ENCODE peak calls at places on chromosomes 11 and 22, in six cellular contexts. One of them, this sample, is unnamed.

GRCh38 chr22:30336752-30337460 is 10.2 kb upstream of the TBC1D10A start:
- DNase-seq in trophoblast cell: peak
- DNase-seq in H1: no peak
- DNase-seq in H9: no peak
- DNase-seq in IMR-90: no peak
- DNase-seq in mesenchymal stem cell: no peak
- DNase-seq in this sample: no peak

GRCh38 chr11:134173296-134173695 is 50.5 kb downstream of the NCAPD3 start:
- DNase-seq in H9: no peak
- DNase-seq in H1: no peak
- DNase-seq in trophoblast cell: no peak
- DNase-seq in IMR-90: no peak
- DNase-seq in mesenchymal stem cell: no peak
- DNase-seq in this sample: no peak

GRCh38 chr22:17120281-17120680 is 879 bp downstream of the TMEM121B start:
- DNase-seq in mesenchymal stem cell: peak
- DNase-seq in IMR-90: peak
- DNase-seq in H9: peak
- DNase-seq in H1: peak
- DNase-seq in trophoblast cell: peak
- DNase-seq in this sample: peak

GRCh38 chr11:122099345-122100045 is 16.5 kb downstream of the BLID start:
- DNase-seq in trophoblast cell: no peak
- DNase-seq in H9: no peak
- DNase-seq in IMR-90: peak
- DNase-seq in H1: no peak
- DNase-seq in mesenchymal stem cell: peak
- DNase-seq in this sample: no peak

GRCh38 chr11:31968774-31969433 is 122.0 kb upstream of the RCN1 start:
- DNase-seq in IMR-90: peak
- DNase-seq in mesenchymal stem cell: no peak
- DNase-seq in H1: no peak
- DNase-seq in trophoblast cell: no peak
- DNase-seq in H9: no peak
- DNase-seq in this sample: no peak

GRCh38 chr22:50587407-50587806 is 4.8 kb upstream of the CHKB start:
- DNase-seq in IMR-90: no peak
- DNase-seq in H9: no peak
- DNase-seq in mesenchymal stem cell: no peak
- DNase-seq in trophoblast cell: peak
- DNase-seq in H1: no peak
- DNase-seq in this sample: no peak

GRCh38 chr22:36486619-36487384 is 5.4 kb upstream of the TXN2 start:
- DNase-seq in H1: peak
- DNase-seq in trophoblast cell: peak
- DNase-seq in IMR-90: peak
- DNase-seq in H9: peak
- DNase-seq in mesenchymal stem cell: peak
- DNase-seq in this sample: no peak

GRCh38 chr22:43745783-43746356 is 66.2 kb downstream of the EFCAB6 start:
- DNase-seq in mesenchymal stem cell: no peak
- DNase-seq in IMR-90: no peak
- DNase-seq in H9: no peak
- DNase-seq in trophoblast cell: no peak
- DNase-seq in H1: no peak
- DNase-seq in this sample: no peak

GRCh38 chr22:38802671-38803121 is 8.8 kb upstream of the DNAL4 start:
- DNase-seq in trophoblast cell: peak
- DNase-seq in H9: peak
- DNase-seq in IMR-90: peak
- DNase-seq in H1: peak
- DNase-seq in mesenchymal stem cell: peak
- DNase-seq in this sample: no peak

GRCh38 chr11:95301497-95301896 is 70.5 kb upstream of the SESN3 start:
- DNase-seq in H1: no peak
- DNase-seq in trophoblast cell: no peak
- DNase-seq in mesenchymal stem cell: no peak
- DNase-seq in IMR-90: no peak
- DNase-seq in H9: no peak
- DNase-seq in this sample: no peak

GRCh38 chr11:124662111-124662510 is 11.4 kb downstream of the SIAE start:
- DNase-seq in H1: no peak
- DNase-seq in trophoblast cell: no peak
- DNase-seq in IMR-90: no peak
- DNase-seq in H9: no peak
- DNase-seq in mesenchymal stem cell: no peak
- DNase-seq in this sample: no peak

GRCh38 chr11:116503216-116504160 is 269.3 kb downstream of the BUD13 start:
- DNase-seq in H1: peak
- DNase-seq in H9: no peak
- DNase-seq in IMR-90: no peak
- DNase-seq in trophoblast cell: no peak
- DNase-seq in mesenchymal stem cell: no peak
- DNase-seq in this sample: no peak

GRCh38 chr11:127117231-127117671 is 116.7 kb upstream of the KIRREL3 start:
- DNase-seq in mesenchymal stem cell: no peak
- DNase-seq in trophoblast cell: peak
- DNase-seq in IMR-90: no peak
- DNase-seq in H1: no peak
- DNase-seq in H9: no peak
- DNase-seq in this sample: no peak

GRCh38 chr22:39482768-39483167 is 19.3 kb upstream of the MIEF1 start:
- DNase-seq in H9: no peak
- DNase-seq in IMR-90: peak
- DNase-seq in trophoblast cell: no peak
- DNase-seq in mesenchymal stem cell: peak
- DNase-seq in H1: no peak
- DNase-seq in this sample: no peak

GRCh38 chr22:20079745-20080444 is at the start of gene DGCR8:
- DNase-seq in mesenchymal stem cell: peak
- DNase-seq in H9: peak
- DNase-seq in IMR-90: peak
- DNase-seq in trophoblast cell: peak
- DNase-seq in H1: peak
- DNase-seq in this sample: peak

GRCh38 chr11:45921561-45922424 is 663 bp upstream of the LARGE2 start:
- DNase-seq in IMR-90: no peak
- DNase-seq in H9: peak
- DNase-seq in trophoblast cell: peak
- DNase-seq in mesenchymal stem cell: no peak
- DNase-seq in H1: peak
- DNase-seq in this sample: peak

GRCh38 chr22:23055448-23056179 is 14.7 kb upstream of the GNAZ start:
- DNase-seq in H9: peak
- DNase-seq in mesenchymal stem cell: no peak
- DNase-seq in H1: peak
- DNase-seq in IMR-90: no peak
- DNase-seq in trophoblast cell: no peak
- DNase-seq in this sample: no peak

GRCh38 chr11:99170606-99171005 is 149.9 kb downstream of the CNTN5 start:
- DNase-seq in H1: no peak
- DNase-seq in H9: no peak
- DNase-seq in IMR-90: no peak
- DNase-seq in trophoblast cell: no peak
- DNase-seq in mesenchymal stem cell: no peak
- DNase-seq in this sample: no peak

DNA sequence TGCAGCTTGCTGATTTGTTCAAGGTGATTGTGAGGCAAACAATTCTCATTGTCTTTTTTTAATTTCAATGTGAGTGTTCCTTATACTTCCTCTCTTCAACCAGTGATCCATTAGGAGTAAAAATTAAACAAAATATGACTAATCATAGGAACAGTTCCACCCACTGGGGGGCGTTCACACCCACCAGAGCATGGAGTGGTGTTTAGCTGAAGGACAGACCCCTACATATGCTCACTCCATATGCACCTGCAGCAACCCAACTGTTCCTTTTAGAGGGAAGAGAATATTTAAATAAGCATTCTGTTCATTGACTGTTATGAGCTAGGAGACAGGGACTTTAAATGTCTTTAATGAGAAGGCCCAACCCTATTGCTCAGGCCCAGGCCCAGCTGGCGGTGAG is 78.7 kb upstream of the DRD2 start:
- DNase-seq in mesenchymal stem cell: no peak
- DNase-seq in H9: no peak
- DNase-seq in H1: no peak
- DNase-seq in trophoblast cell: no peak
- DNase-seq in IMR-90: no peak
- DNase-seq in this sample: no peak
- H3K14ac ChIP-seq in mesenchymal stem cell: no peak
- H3K14ac ChIP-seq in H9: no peak
- H3K14ac ChIP-seq in H1: no peak
- H3K14ac ChIP-seq in trophoblast cell: no peak
- H3K14ac ChIP-seq in IMR-90: peak
- H3K14ac ChIP-seq in this sample: no peak

GRCh38 chr22:46905415-46905814 is 143.0 kb downstream of the TBC1D22A start:
- DNase-seq in mesenchymal stem cell: no peak
- DNase-seq in IMR-90: no peak
- DNase-seq in H9: no peak
- DNase-seq in H1: peak
- DNase-seq in trophoblast cell: no peak
- DNase-seq in this sample: no peak

GRCh38 chr22:46900549-46900948 is 138.1 kb downstream of the TBC1D22A start:
- DNase-seq in H1: no peak
- DNase-seq in H9: no peak
- DNase-seq in trophoblast cell: no peak
- DNase-seq in IMR-90: no peak
- DNase-seq in mesenchymal stem cell: no peak
- DNase-seq in this sample: no peak

GRCh38 chr22:46902998-46903916 is 140.8 kb downstream of the TBC1D22A start:
- DNase-seq in mesenchymal stem cell: no peak
- DNase-seq in H9: peak
- DNase-seq in H1: peak
- DNase-seq in trophoblast cell: no peak
- DNase-seq in IMR-90: no peak
- DNase-seq in this sample: no peak

GRCh38 chr22:46905834-46906233 is 143.4 kb downstream of the TBC1D22A start:
- DNase-seq in trophoblast cell: no peak
- DNase-seq in IMR-90: no peak
- DNase-seq in H9: no peak
- DNase-seq in mesenchymal stem cell: no peak
- DNase-seq in H1: no peak
- DNase-seq in this sample: no peak

DNA sequence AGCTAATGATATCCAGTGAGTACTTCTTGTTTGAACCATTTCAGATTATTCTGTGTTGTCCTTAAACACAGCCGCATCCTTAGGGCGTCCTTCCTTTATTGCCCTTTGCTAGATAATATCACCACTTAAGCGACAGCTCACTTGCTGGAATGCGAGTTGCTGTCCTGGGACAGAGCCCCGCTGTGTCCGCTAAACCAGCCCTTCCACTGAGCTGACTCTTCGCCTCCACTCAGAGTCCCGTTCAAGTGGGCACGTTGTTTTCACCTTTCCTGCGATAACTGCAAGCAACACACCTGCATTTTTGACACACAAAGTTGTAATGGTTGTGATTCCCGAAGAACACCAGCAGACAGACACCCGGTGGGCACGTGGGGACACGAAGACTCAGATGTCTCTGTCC is 140.0 kb downstream of the TBC1D22A start:
- DNase-seq in H9: no peak
- DNase-seq in trophoblast cell: peak
- DNase-seq in H1: no peak
- DNase-seq in mesenchymal stem cell: no peak
- DNase-seq in IMR-90: no peak
- DNase-seq in this sample: no peak
- H2BK5ac ChIP-seq in H9: no peak
- H2BK5ac ChIP-seq in trophoblast cell: no peak
- H2BK5ac ChIP-seq in H1: no peak
- H2BK5ac ChIP-seq in mesenchymal stem cell: no peak
- H2BK5ac ChIP-seq in IMR-90: no peak
- H2BK5ac ChIP-seq in this sample: no peak

GRCh38 chr11:108793138-108793537 is 128.3 kb downstream of the DDX10 start:
- DNase-seq in H1: no peak
- DNase-seq in mesenchymal stem cell: no peak
- DNase-seq in H9: no peak
- DNase-seq in IMR-90: no peak
- DNase-seq in trophoblast cell: no peak
- DNase-seq in this sample: no peak
- H3K14ac ChIP-seq in H1: no peak
- H3K14ac ChIP-seq in mesenchymal stem cell: no peak
- H3K14ac ChIP-seq in H9: no peak
- H3K14ac ChIP-seq in IMR-90: no peak
- H3K14ac ChIP-seq in trophoblast cell: no peak
- H3K14ac ChIP-seq in this sample: no peak

GRCh38 chr11:67289226-67289650 is at the start of gene ANKRD13D:
- DNase-seq in IMR-90: no peak
- DNase-seq in H9: no peak
- DNase-seq in trophoblast cell: peak
- DNase-seq in mesenchymal stem cell: no peak
- DNase-seq in H1: no peak
- DNase-seq in this sample: no peak

GRCh38 chr11:67286621-67287333 is 2.3 kb upstream of the ANKRD13D start:
- DNase-seq in H1: no peak
- DNase-seq in IMR-90: no peak
- DNase-seq in trophoblast cell: no peak
- DNase-seq in H9: no peak
- DNase-seq in mesenchymal stem cell: no peak
- DNase-seq in this sample: no peak

GRCh38 chr11:67287355-67288197 is 1.5 kb upstream of the ANKRD13D start:
- DNase-seq in IMR-90: no peak
- DNase-seq in H1: no peak
- DNase-seq in H9: no peak
- DNase-seq in trophoblast cell: no peak
- DNase-seq in mesenchymal stem cell: no peak
- DNase-seq in this sample: no peak

GRCh38 chr11:67288452-67289225 is 464 bp upstream of the ANKRD13D start:
- DNase-seq in mesenchymal stem cell: peak
- DNase-seq in IMR-90: peak
- DNase-seq in H9: peak
- DNase-seq in H1: peak
- DNase-seq in trophoblast cell: peak
- DNase-seq in this sample: peak

GRCh38 chr11:67288198-67288451 is 978 bp upstream of the ANKRD13D start:
- DNase-seq in mesenchymal stem cell: no peak
- DNase-seq in H1: no peak
- DNase-seq in IMR-90: no peak
- DNase-seq in trophoblast cell: no peak
- DNase-seq in H9: no peak
- DNase-seq in this sample: no peak
- H2BK5ac ChIP-seq in mesenchymal stem cell: peak
- H2BK5ac ChIP-seq in H1: peak
- H2BK5ac ChIP-seq in IMR-90: peak
- H2BK5ac ChIP-seq in trophoblast cell: peak
- H2BK5ac ChIP-seq in H9: no peak
- H2BK5ac ChIP-seq in this sample: peak

GRCh38 chr11:8383627-8384026 is 119.9 kb upstream of the LMO1 start:
- DNase-seq in mesenchymal stem cell: no peak
- DNase-seq in IMR-90: no peak
- DNase-seq in trophoblast cell: no peak
- DNase-seq in H1: no peak
- DNase-seq in H9: no peak
- DNase-seq in this sample: no peak
- H3K14ac ChIP-seq in mesenchymal stem cell: no peak
- H3K14ac ChIP-seq in IMR-90: no peak
- H3K14ac ChIP-seq in trophoblast cell: no peak
- H3K14ac ChIP-seq in H1: no peak
- H3K14ac ChIP-seq in H9: no peak
- H3K14ac ChIP-seq in this sample: no peak